ENCODE peak calls at places on chromosomes 13 and 19, in five cellular contexts. C is nephron progenitor cell, X is gastrocnemius medialis, T is HT-29, L is cerebellar nuclear complex. M is an unnamed sample.

GRCh38 chr13:109131698-109132257 is 502.4 kb downstream of the MYO16 start:
- DNase-seq in T (no peak), X (no peak), C (no peak), L (no peak), M (no peak)

GRCh38 chr19:11694533-11695439 is 44.0 kb downstream of the ZNF823 start:
- DNase-seq in C (peak), X (peak), L (peak), T (peak), M (peak)

GRCh38 chr13:21061077-21061945 is at the start of gene LATS2:
- DNase-seq in T (peak), C (peak), X (peak), L (peak), M (peak)

GRCh38 chr13:76939215-76939614 is 9.1 kb upstream of the ACOD1 start:
- DNase-seq in T (no peak), L (no peak), C (no peak), X (no peak), M (no peak)

GRCh38 chr13:113646921-113647340 is 11.1 kb downstream of the ATP4B start:
- DNase-seq in L (no peak), C (no peak), X (no peak), T (no peak), M (no peak)

GRCh38 chr13:52399037-52399436 is 6.9 kb downstream of the THSD1 start:
- DNase-seq in C (no peak), T (no peak), X (no peak), L (no peak), M (no peak)

GRCh38 chr19:54248016-54248601 is 5.5 kb upstream of the LILRA6 start:
- DNase-seq in C (no peak), T (no peak), L (no peak), X (no peak), M (no peak)

GRCh38 chr13:78370231-78370630 is 233.1 kb downstream of the POU4F1 start:
- DNase-seq in C (no peak), T (no peak), X (no peak), L (no peak), M (no peak)

GRCh38 chr13:39364797-39365468 is 238.1 kb downstream of the LHFPL6 start:
- DNase-seq in L (no peak), C (peak), T (peak), X (no peak), M (no peak)

GRCh38 chr13:51222510-51223283 is 499 bp downstream of the FAM124A start:
- DNase-seq in X (no peak), T (no peak), C (no peak), L (no peak), M (peak)

GRCh38 chr19:45391871-45392665 is 12.8 kb downstream of the PPP1R13L start:
- DNase-seq in T (no peak), L (no peak), X (no peak), C (no peak), M (no peak)

GRCh38 chr19:8370176-8371010 is 6.4 kb downstream of the ANGPTL4 start:
- DNase-seq in X (no peak), C (no peak), T (no peak), L (no peak), M (no peak)

GRCh38 chr13:59547950-59548349 is 615.8 kb downstream of the DIAPH3 start:
- DNase-seq in C (no peak), L (no peak), T (no peak), X (no peak), M (no peak)

GRCh38 chr19:10230155-10230903 is 802 bp downstream of the S1PR2 start:
- DNase-seq in L (no peak), T (no peak), X (no peak), C (peak), M (peak)

GRCh38 chr13:34153428-34154180 is 335.7 kb downstream of the RFC3 start:
- DNase-seq in L (no peak), X (no peak), C (no peak), T (no peak), M (no peak)

GRCh38 chr13:43805071-43805468 is 18.3 kb upstream of the ENOX1 start:
- DNase-seq in L (no peak), X (no peak), T (no peak), C (no peak), M (peak)

GRCh38 chr19:33320636-33321035 is 18.3 kb upstream of the CEBPA start:
- DNase-seq in L (no peak), T (no peak), C (no peak), X (no peak), M (no peak)

GRCh38 chr19:5967994-5968430 is 9.9 kb downstream of the RANBP3 start:
- DNase-seq in T (peak), X (peak), L (no peak), C (peak), M (peak)

GRCh38 chr13:54599413-54599812 is 1570.8 kb downstream of the OLFM4 start:
- DNase-seq in X (no peak), L (no peak), T (no peak), C (no peak), M (no peak)

GRCh38 chr13:44739539-44739938 is 163.4 kb upstream of the TSC22D1 start:
- DNase-seq in X (no peak), L (no peak), T (no peak), C (no peak), M (no peak)

GRCh38 chr19:6551607-6552450 is 21.0 kb downstream of the TNFSF9 start:
- DNase-seq in X (no peak), C (peak), T (no peak), L (no peak), M (no peak)

GRCh38 chr13:34816543-34816942 is 125.5 kb upstream of the NBEA start:
- DNase-seq in C (no peak), X (no peak), T (no peak), L (no peak), M (no peak)

GRCh38 chr13:114107686-114108081 is 24.7 kb downstream of the RASA3 start:
- DNase-seq in X (peak), C (no peak), T (no peak), L (no peak), M (no peak)

GRCh38 chr13:104387514-104387913 is 1321.3 kb upstream of the SLC10A2 start:
- DNase-seq in L (no peak), C (no peak), T (no peak), X (no peak), M (no peak)

GRCh38 chr19:584240-585001 is 5.3 kb upstream of the HCN2 start:
- DNase-seq in C (peak), T (peak), L (no peak), X (no peak), M (no peak)

GRCh38 chr13:46010148-46010547 is 42.4 kb downstream of the ZC3H13 start:
- DNase-seq in T (peak), L (no peak), X (no peak), C (no peak), M (no peak)

GRCh38 chr19:8311461-8312260 is 3.5 kb upstream of the CD320 start:
- DNase-seq in T (no peak), C (no peak), X (no peak), L (no peak), M (no peak)